ENCODE peak calls at places on chromosomes 4 and X, in five cellular contexts. V is mammary epithelial cell, W is AG04449, G is BJ, S is glutamatergic neuron. M is an unnamed sample.
A peak's percentile ranks its signal among the peaks of the same experiment; 100 is the strongest.

GRCh38 chr4:75659512-75660031 is 13.6 kb downstream of the G3BP2 start:
- DNase-seq in G (no peak), S (no peak), V (no peak), W (no peak), M (no peak)

GRCh38 chr4:83252782-83253405 is 31.7 kb downstream of the COQ2 start:
- DNase-seq in W (no peak), V (peak; percentile 43), G (no peak), S (peak; percentile 74), M (peak; percentile 72)

GRCh38 chr4:40675166-40675565 is 45.5 kb upstream of the RBM47 start:
- DNase-seq in G (no peak), S (no peak), W (no peak), V (peak; percentile 27), M (no peak)

GRCh38 chrX:130726661-130727060 is 176.3 kb downstream of the ENOX2 start:
- DNase-seq in S (no peak), V (peak; percentile 72), G (no peak), W (no peak), M (no peak)

GRCh38 chr4:2535386-2536192 is 858 bp upstream of the FAM193A start:
- DNase-seq in S (peak; percentile 86), V (no peak), G (no peak), W (no peak), M (peak; percentile 63)

GRCh38 chr4:123327346-123327745 is 69.2 kb upstream of the SPRY1 start:
- DNase-seq in S (no peak), V (no peak), G (no peak), W (no peak), M (no peak)

GRCh38 chr4:54958236-54958635 is 167.2 kb downstream of the KDR start:
- DNase-seq in V (no peak), G (no peak), S (no peak), W (no peak), M (no peak)

GRCh38 chr4:110663738-110664444 is 41.0 kb upstream of the PITX2 start:
- DNase-seq in G (peak; percentile 22), S (no peak), V (no peak), W (peak; percentile 56), M (no peak)

GRCh38 chr4:127832585-127832984 is 48.1 kb upstream of the PLK4 start:
- DNase-seq in S (no peak), V (no peak), G (no peak), W (no peak), M (peak; percentile 45)

GRCh38 chrX:29478336-29479069 is 736.9 kb upstream of the MAGEB2 start:
- DNase-seq in W (no peak), V (peak; percentile 19), G (no peak), S (peak; percentile 21), M (peak; percentile 57)

GRCh38 chr4:159069922-159070321 is 33.0 kb upstream of the RAPGEF2 start:
- DNase-seq in S (no peak), W (no peak), G (peak; percentile 92), V (peak; percentile 53), M (no peak)

GRCh38 chrX:53050841-53051240 is 2.3 kb downstream of the GPR173 start:
- DNase-seq in G (no peak), W (no peak), S (no peak), V (no peak), M (no peak)

GRCh38 chr4:3522326-3522640 is 9.9 kb downstream of the LRPAP1 start:
- DNase-seq in W (no peak), G (no peak), S (no peak), V (no peak), M (no peak)

GRCh38 chrX:12988797-12989196 is 13.9 kb downstream of the TMSB4X start:
- DNase-seq in S (no peak), W (no peak), V (peak; percentile 91), G (no peak), M (no peak)

GRCh38 chrX:154013614-154014360 is 5.9 kb downstream of the IRAK1 start:
- DNase-seq in V (no peak), S (peak; percentile 62), G (no peak), W (no peak), M (peak; percentile 75)

GRCh38 chr4:95910749-95911148 is 70.9 kb downstream of the PDHA2 start:
- DNase-seq in G (no peak), W (no peak), S (no peak), V (no peak), M (no peak)

GRCh38 chr4:56330691-56331090 is 56.6 kb downstream of the AASDH start:
- DNase-seq in V (no peak), W (no peak), G (no peak), S (no peak), M (no peak)

GRCh38 chr4:42399393-42399792 is 2.1 kb downstream of the SHISA3 start:
- DNase-seq in S (peak; percentile 24), V (no peak), G (no peak), W (no peak), M (no peak)

GRCh38 chr4:73446336-73446938 is 10.4 kb downstream of the AFP start:
- DNase-seq in S (no peak), G (no peak), W (no peak), V (peak; percentile 43), M (peak; percentile 48)

GRCh38 chr4:53161475-53162423 is 204.1 kb downstream of the SCFD2 start:
- DNase-seq in W (no peak), V (no peak), S (no peak), G (no peak), M (no peak)

GRCh38 chr4:10117424-10118354 is 1.1 kb upstream of the WDR1 start:
- DNase-seq in W (no peak), S (no peak), V (no peak), G (no peak), M (peak; percentile 38)

GRCh38 chr4:39354178-39354503 is 12.0 kb downstream of the RFC1 start:
- DNase-seq in G (no peak), W (no peak), S (no peak), V (no peak), M (no peak)

GRCh38 chr4:168787334-168787733 is 222.7 kb downstream of the CBR4 start:
- DNase-seq in V (no peak), S (no peak), W (no peak), G (no peak), M (no peak)

DNA sequence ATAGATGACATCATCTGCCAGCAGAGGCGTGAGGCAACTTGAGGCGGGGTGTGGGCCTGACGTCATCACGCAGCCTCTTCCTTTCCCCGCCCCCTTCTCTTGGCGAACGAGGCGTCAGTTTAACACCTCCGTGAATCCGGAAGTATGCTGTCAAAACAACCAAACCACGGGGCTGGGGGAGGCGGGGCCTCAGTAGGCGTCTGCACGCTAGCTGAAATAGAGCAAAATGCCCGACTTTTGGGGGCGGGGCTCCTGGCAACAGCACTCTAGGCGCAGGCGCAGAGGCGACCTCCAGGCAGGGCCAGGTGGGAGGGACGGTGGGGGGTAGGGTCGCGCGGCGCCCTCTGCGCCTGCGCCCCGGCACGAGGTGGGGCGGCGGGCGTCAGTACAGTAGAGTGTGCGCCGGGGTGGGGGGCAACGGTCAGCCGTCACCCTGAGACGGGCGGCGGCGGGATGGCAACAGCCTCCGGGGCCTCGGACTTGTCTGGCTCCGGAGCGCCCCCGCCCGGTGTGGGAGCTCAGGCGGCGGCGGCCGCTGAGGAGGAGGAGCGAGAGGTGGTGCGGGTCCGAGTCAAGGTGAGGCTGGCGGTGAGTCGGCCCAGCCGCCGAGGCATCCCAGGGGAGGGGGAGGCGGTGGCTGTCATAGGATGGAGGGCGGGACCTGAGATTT is at the start of gene TBC1D25:
- DNase-seq in S (peak; percentile 95), V (peak; percentile 93), G (peak; percentile 82), W (peak; percentile 75), M (peak; percentile 89)
- TF ChIP-seq CTCF in S (no peak), V (peak; percentile 3), G (peak; percentile 45), W (peak; percentile 60), M (peak; percentile 20)

DNA sequence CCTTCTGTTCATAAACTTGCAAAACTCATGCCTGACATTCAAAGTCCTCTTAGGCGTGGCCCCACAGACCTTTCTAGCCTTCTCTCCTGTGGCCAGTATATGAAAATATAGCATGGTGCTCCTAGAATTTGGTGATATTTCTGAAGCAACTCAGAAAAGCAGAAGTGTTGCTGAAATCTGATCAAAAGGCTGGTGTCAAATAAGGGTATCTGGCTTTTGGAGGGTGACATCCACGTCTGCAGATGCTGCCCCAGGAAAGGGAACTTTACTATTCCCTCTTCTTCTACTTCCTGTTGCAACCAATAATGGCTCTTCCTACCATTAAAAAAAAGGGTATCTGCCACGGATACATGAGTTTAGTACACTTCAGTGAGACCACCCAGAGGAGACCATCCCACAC is 83.9 kb upstream of the RPS6KA3 start:
- DNase-seq in W (no peak), S (no peak), V (no peak), G (no peak), M (no peak)
- TF ChIP-seq CTCF in W (no peak), S (no peak), V (no peak), G (no peak), M (no peak)

DNA sequence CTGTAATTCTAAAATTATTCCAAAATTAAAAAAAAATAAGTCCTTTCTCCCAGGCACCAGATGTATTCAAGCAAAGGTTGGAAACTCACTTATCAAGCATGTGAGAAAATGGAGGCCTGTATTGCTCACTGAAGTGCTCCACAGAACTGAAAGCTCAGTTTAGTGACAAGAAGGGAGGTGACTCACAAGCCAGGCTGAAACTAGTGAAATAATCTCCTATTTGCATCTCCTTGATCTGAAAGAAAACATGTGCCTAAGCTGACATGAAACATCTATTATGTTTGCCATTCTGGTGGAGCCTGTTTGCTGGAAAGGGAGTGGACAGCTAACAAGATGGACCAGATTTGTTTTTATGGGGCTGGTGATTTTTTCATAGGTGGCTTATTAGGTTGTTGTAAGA is 54.0 kb upstream of the AMELX start:
- DNase-seq in V (peak; percentile 73), G (peak; percentile 35), S (no peak), W (peak; percentile 23), M (peak; percentile 31)
- TF ChIP-seq CTCF in V (no peak), G (no peak), S (no peak), W (no peak), M (no peak)

DNA sequence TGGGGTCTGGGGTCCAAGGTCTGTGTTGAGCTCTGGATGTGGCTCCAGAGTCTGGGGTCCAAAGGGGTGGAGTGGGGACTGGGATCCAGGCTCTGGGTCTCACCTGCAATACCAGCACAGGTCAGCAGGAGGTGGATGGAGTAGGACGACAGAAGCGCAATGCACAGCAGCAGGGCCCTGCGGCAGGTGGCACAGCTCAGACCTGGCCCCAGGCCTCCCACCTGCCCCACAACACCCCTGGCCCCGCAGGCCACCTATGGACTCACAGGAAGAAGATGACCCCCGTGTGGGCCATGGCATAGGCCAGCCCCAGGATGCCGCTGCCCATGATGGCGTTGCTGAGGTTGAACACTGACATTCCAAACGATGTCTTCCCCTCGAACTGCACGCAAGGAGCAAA is 3.4 kb downstream of the SLC38A5 start:
- DNase-seq in W (no peak), S (peak; percentile 46), V (no peak), G (no peak), M (no peak)
- TF ChIP-seq CTCF in W (no peak), S (peak; percentile 43), V (peak; percentile 26), G (no peak), M (no peak)

GRCh38 chr4:181582595-181582994 is 660.6 kb upstream of the TENM3 start:
- DNase-seq in S (no peak), W (no peak), G (no peak), V (no peak), M (no peak)
- TF ChIP-seq CTCF in S (peak; percentile 33), W (no peak), G (no peak), V (no peak), M (no peak)

GRCh38 chrX:123450217-123450616 is 266.1 kb downstream of the GRIA3 start:
- DNase-seq in G (no peak), W (no peak), V (no peak), S (no peak), M (no peak)
- TF ChIP-seq CTCF in G (peak; percentile 38), W (peak; percentile 16), V (peak; percentile 44), S (no peak), M (peak; percentile 35)

DNA sequence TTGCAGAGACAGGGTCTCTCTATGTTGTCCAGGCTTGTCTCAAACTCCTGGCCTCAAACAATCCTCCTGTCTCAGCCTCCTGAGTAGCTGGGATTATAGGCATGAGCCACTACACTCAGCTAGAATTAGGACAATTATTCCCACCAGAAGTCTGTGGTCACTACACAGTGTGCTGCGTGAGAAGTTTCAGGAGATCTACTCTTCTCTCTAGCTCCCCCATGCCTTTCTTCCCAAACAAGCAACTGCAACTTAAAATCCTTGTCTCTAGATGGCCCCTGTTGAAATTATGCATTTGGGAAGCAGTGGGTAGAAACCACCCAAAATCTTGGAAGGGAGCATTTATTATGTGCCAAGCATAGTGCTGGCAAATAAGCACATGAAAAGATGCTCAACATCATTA is 21.1 kb upstream of the MAP7D3 start:
- DNase-seq in V (no peak), W (no peak), G (no peak), S (no peak), M (no peak)
- TF ChIP-seq CTCF in V (no peak), W (no peak), G (peak; percentile 16), S (no peak), M (no peak)

M was measured in GM13976.